ENCODE peak calls at places on chromosomes 11 and 22, in nine cellular contexts. X is neural crest cell; K is COR-L47; A is heart left ventricle; P is fibroblast of lung; N is GM19239; J is stimulated activated naive B cell treated with anti-CD40 and anti-IgM and Interleukin-4, amounts not matched to agents 10 μg/mL and 1 μg/mL and 100 μg/mL, for 72 hours; R is pancreas; D is effector memory CD4-positive, alpha-beta T cell. H is an unnamed sample.

GRCh38 chr11:131816046-131816445 is 445.6 kb downstream of the NTM start:
- DNase-seq in A (no peak), N (no peak), X (no peak), K (no peak), J (no peak), D (no peak), R (no peak), P (no peak), H (no peak)

GRCh38 chr11:2924381-2924780 is 4.8 kb downstream of the PHLDA2 start:
- DNase-seq in X (no peak), J (no peak), D (no peak), R (no peak), A (peak), K (no peak), P (no peak), N (no peak), H (no peak)

GRCh38 chr11:6474423-6474792 is 667 bp upstream of the TRIM3 start:
- DNase-seq in A (no peak), P (no peak), N (no peak), X (no peak), K (no peak), D (no peak), R (no peak), J (no peak), H (no peak)

GRCh38 chr22:41596776-41597634 is 7.4 kb upstream of the PMM1 start:
- DNase-seq in N (no peak), P (peak), X (peak), K (peak), D (no peak), R (peak), A (peak), J (peak), H (peak)

GRCh38 chr22:31036671-31037550 is 44.2 kb upstream of the SMTN start:
- DNase-seq in K (no peak), R (no peak), X (no peak), A (no peak), D (no peak), N (no peak), P (peak), J (no peak), H (no peak)

GRCh38 chr11:77299528-77299993 is 1.9 kb downstream of the GDPD4 start:
- DNase-seq in J (no peak), P (peak), K (no peak), A (no peak), X (no peak), N (no peak), D (no peak), R (no peak), H (no peak)

GRCh38 chr22:46584081-46584903 is 35.9 kb upstream of the GRAMD4 start:
- DNase-seq in D (no peak), N (no peak), P (peak), K (peak), A (no peak), J (no peak), X (no peak), R (peak), H (no peak)

GRCh38 chr11:64971421-64972233 is at the start of gene MAJIN:
- DNase-seq in J (peak), A (peak), X (no peak), K (no peak), R (peak), N (peak), P (peak), D (peak), H (no peak)

GRCh38 chr11:92735039-92735438 is 234.4 kb upstream of the MTNR1B start:
- DNase-seq in R (no peak), A (no peak), P (no peak), X (no peak), D (no peak), N (no peak), J (no peak), K (peak), H (no peak)

GRCh38 chr11:130527648-130528300 is 79.3 kb downstream of the ADAMTS15 start:
- DNase-seq in J (no peak), K (no peak), R (no peak), P (peak), N (no peak), X (no peak), D (no peak), A (peak), H (no peak)

GRCh38 chr22:49712195-49712791 is 115.4 kb downstream of the BRD1 start:
- DNase-seq in A (no peak), P (peak), N (no peak), K (no peak), J (no peak), D (no peak), X (peak), R (no peak), H (no peak)

GRCh38 chr11:91653091-91653754 is 571.4 kb upstream of the FAT3 start:
- DNase-seq in D (no peak), K (no peak), N (no peak), A (peak), X (no peak), P (no peak), R (no peak), J (no peak), H (no peak)

GRCh38 chr22:20783300-20783673 is 9.4 kb downstream of the SERPIND1 start:
- DNase-seq in X (no peak), D (no peak), R (no peak), J (no peak), K (no peak), N (no peak), A (no peak), P (no peak), H (no peak)

GRCh38 chr11:44805596-44805995 is 78.8 kb downstream of the TSPAN18 start:
- DNase-seq in X (no peak), D (no peak), P (peak), N (no peak), J (no peak), K (no peak), R (no peak), A (no peak), H (no peak)

GRCh38 chr22:43972931-43973330 is 17.7 kb downstream of the SAMM50 start:
- DNase-seq in P (no peak), J (no peak), X (no peak), N (no peak), K (no peak), A (no peak), R (no peak), D (no peak), H (no peak)

GRCh38 chr11:43880640-43881159 is at the start of gene ALKBH3:
- DNase-seq in P (peak), K (peak), R (peak), X (peak), D (peak), N (peak), J (peak), A (peak), H (peak)

GRCh38 chr11:73465019-73465675 is 88.9 kb downstream of the RELT start:
- DNase-seq in P (peak), D (no peak), K (no peak), R (no peak), X (no peak), J (no peak), N (no peak), A (no peak), H (no peak)

GRCh38 chr11:119236891-119237290 is 30.8 kb downstream of the CBL start:
- DNase-seq in D (no peak), J (no peak), X (no peak), N (no peak), P (peak), K (no peak), R (no peak), A (no peak), H (no peak)